ENCODE peak calls at places on chromosome 4, in five cellular contexts. One of them, this sample, is unnamed.
A peak's percentile ranks its signal among the peaks of the same experiment; 100 is the strongest.

GRCh38 chr4:184934961-184935360 is 83.3 kb upstream of the HELT start:
- DNase-seq in lung: no peak
- DNase-seq in activated CD4-positive, alpha-beta T cell treated with anti-CD3 and anti-CD28 coated beads, Interleukin-2, amount 50 U/mL, for 1 hour: no peak
- DNase-seq in posterior cingulate gyrus: no peak
- DNase-seq in COLO829: no peak
- DNase-seq in this sample: no peak

GRCh38 chr4:161273607-161274006 is 890.2 kb downstream of the FSTL5 start:
- DNase-seq in COLO829: no peak
- DNase-seq in activated CD4-positive, alpha-beta T cell treated with anti-CD3 and anti-CD28 coated beads, Interleukin-2, amount 50 U/mL, for 1 hour: no peak
- DNase-seq in posterior cingulate gyrus: no peak
- DNase-seq in lung: no peak
- DNase-seq in this sample: no peak

GRCh38 chr4:151811403-151811802 is 50.6 kb upstream of the GATB start:
- DNase-seq in lung: no peak
- DNase-seq in COLO829: no peak
- DNase-seq in posterior cingulate gyrus: no peak
- DNase-seq in activated CD4-positive, alpha-beta T cell treated with anti-CD3 and anti-CD28 coated beads, Interleukin-2, amount 50 U/mL, for 1 hour: no peak
- DNase-seq in this sample: no peak

GRCh38 chr4:169337510-169337909 is 66.8 kb upstream of the SH3RF1 start:
- DNase-seq in COLO829: no peak
- DNase-seq in posterior cingulate gyrus: no peak
- DNase-seq in activated CD4-positive, alpha-beta T cell treated with anti-CD3 and anti-CD28 coated beads, Interleukin-2, amount 50 U/mL, for 1 hour: no peak
- DNase-seq in lung: no peak
- DNase-seq in this sample: no peak

GRCh38 chr4:184170996-184171395 is 46.7 kb downstream of the ENPP6 start:
- DNase-seq in posterior cingulate gyrus: no peak
- DNase-seq in lung: no peak
- DNase-seq in COLO829: no peak
- DNase-seq in activated CD4-positive, alpha-beta T cell treated with anti-CD3 and anti-CD28 coated beads, Interleukin-2, amount 50 U/mL, for 1 hour: no peak
- DNase-seq in this sample: no peak

GRCh38 chr4:137980641-137981040 is 261.5 kb downstream of the SLC7A11 start:
- DNase-seq in posterior cingulate gyrus: no peak
- DNase-seq in activated CD4-positive, alpha-beta T cell treated with anti-CD3 and anti-CD28 coated beads, Interleukin-2, amount 50 U/mL, for 1 hour: no peak
- DNase-seq in COLO829: no peak
- DNase-seq in lung: no peak
- DNase-seq in this sample: no peak

GRCh38 chr4:142567620-142568451 is 278.3 kb downstream of the INPP4B start:
- DNase-seq in COLO829: no peak
- DNase-seq in posterior cingulate gyrus: no peak
- DNase-seq in lung: no peak
- DNase-seq in activated CD4-positive, alpha-beta T cell treated with anti-CD3 and anti-CD28 coated beads, Interleukin-2, amount 50 U/mL, for 1 hour: no peak
- DNase-seq in this sample: no peak

GRCh38 chr4:655735-656151 is 18.3 kb downstream of the ATP5ME start:
- DNase-seq in activated CD4-positive, alpha-beta T cell treated with anti-CD3 and anti-CD28 coated beads, Interleukin-2, amount 50 U/mL, for 1 hour: no peak
- DNase-seq in COLO829: no peak
- DNase-seq in lung: no peak
- DNase-seq in posterior cingulate gyrus: peak; percentile 26
- DNase-seq in this sample: no peak

GRCh38 chr4:144646523-144647094 is 653 bp downstream of the HHIP start:
- DNase-seq in COLO829: no peak
- DNase-seq in lung: no peak
- DNase-seq in posterior cingulate gyrus: no peak
- DNase-seq in activated CD4-positive, alpha-beta T cell treated with anti-CD3 and anti-CD28 coated beads, Interleukin-2, amount 50 U/mL, for 1 hour: no peak
- DNase-seq in this sample: no peak

GRCh38 chr4:176425035-176425434 is 105.3 kb downstream of the SPCS3 start:
- DNase-seq in posterior cingulate gyrus: no peak
- DNase-seq in activated CD4-positive, alpha-beta T cell treated with anti-CD3 and anti-CD28 coated beads, Interleukin-2, amount 50 U/mL, for 1 hour: no peak
- DNase-seq in lung: no peak
- DNase-seq in COLO829: no peak
- DNase-seq in this sample: no peak

GRCh38 chr4:94452476-94453300 is 946 bp downstream of the PDLIM5 start:
- DNase-seq in posterior cingulate gyrus: peak; percentile 33
- DNase-seq in activated CD4-positive, alpha-beta T cell treated with anti-CD3 and anti-CD28 coated beads, Interleukin-2, amount 50 U/mL, for 1 hour: peak; percentile 3
- DNase-seq in lung: peak; percentile 83
- DNase-seq in COLO829: peak; percentile 49
- DNase-seq in this sample: peak; percentile 87

GRCh38 chr4:38330321-38330720 is 333.7 kb upstream of the KLF3 start:
- DNase-seq in COLO829: no peak
- DNase-seq in activated CD4-positive, alpha-beta T cell treated with anti-CD3 and anti-CD28 coated beads, Interleukin-2, amount 50 U/mL, for 1 hour: no peak
- DNase-seq in posterior cingulate gyrus: no peak
- DNase-seq in lung: no peak
- DNase-seq in this sample: no peak

GRCh38 chr4:76905521-76905920 is 7.6 kb upstream of the SOWAHB start:
- DNase-seq in lung: no peak
- DNase-seq in activated CD4-positive, alpha-beta T cell treated with anti-CD3 and anti-CD28 coated beads, Interleukin-2, amount 50 U/mL, for 1 hour: no peak
- DNase-seq in COLO829: no peak
- DNase-seq in posterior cingulate gyrus: no peak
- DNase-seq in this sample: no peak

GRCh38 chr4:124640037-124640730 is 72.3 kb downstream of the ANKRD50 start:
- DNase-seq in posterior cingulate gyrus: no peak
- DNase-seq in lung: no peak
- DNase-seq in COLO829: peak; percentile 18
- DNase-seq in activated CD4-positive, alpha-beta T cell treated with anti-CD3 and anti-CD28 coated beads, Interleukin-2, amount 50 U/mL, for 1 hour: no peak
- DNase-seq in this sample: no peak

GRCh38 chr4:137967480-137968190 is 274.5 kb downstream of the SLC7A11 start:
- DNase-seq in lung: no peak
- DNase-seq in activated CD4-positive, alpha-beta T cell treated with anti-CD3 and anti-CD28 coated beads, Interleukin-2, amount 50 U/mL, for 1 hour: no peak
- DNase-seq in COLO829: no peak
- DNase-seq in posterior cingulate gyrus: no peak
- DNase-seq in this sample: no peak

GRCh38 chr4:107708225-107708624 is 11.8 kb downstream of the PAPSS1 start:
- DNase-seq in activated CD4-positive, alpha-beta T cell treated with anti-CD3 and anti-CD28 coated beads, Interleukin-2, amount 50 U/mL, for 1 hour: no peak
- DNase-seq in lung: no peak
- DNase-seq in COLO829: no peak
- DNase-seq in posterior cingulate gyrus: no peak
- DNase-seq in this sample: no peak

GRCh38 chr4:108365551-108365950 is 196.8 kb upstream of the LEF1 start:
- DNase-seq in activated CD4-positive, alpha-beta T cell treated with anti-CD3 and anti-CD28 coated beads, Interleukin-2, amount 50 U/mL, for 1 hour: no peak
- DNase-seq in posterior cingulate gyrus: no peak
- DNase-seq in lung: no peak
- DNase-seq in COLO829: no peak
- DNase-seq in this sample: no peak

GRCh38 chr4:159003420-159004253 is 99.2 kb upstream of the RAPGEF2 start:
- DNase-seq in lung: no peak
- DNase-seq in posterior cingulate gyrus: no peak
- DNase-seq in activated CD4-positive, alpha-beta T cell treated with anti-CD3 and anti-CD28 coated beads, Interleukin-2, amount 50 U/mL, for 1 hour: no peak
- DNase-seq in COLO829: no peak
- DNase-seq in this sample: no peak

GRCh38 chr4:8085491-8086479 is 72.8 kb downstream of the ABLIM2 start:
- DNase-seq in COLO829: no peak
- DNase-seq in posterior cingulate gyrus: peak; percentile 20
- DNase-seq in activated CD4-positive, alpha-beta T cell treated with anti-CD3 and anti-CD28 coated beads, Interleukin-2, amount 50 U/mL, for 1 hour: no peak
- DNase-seq in lung: no peak
- DNase-seq in this sample: no peak

GRCh38 chr4:8526363-8526855 is 53.8 kb upstream of the GPR78 start:
- DNase-seq in posterior cingulate gyrus: no peak
- DNase-seq in COLO829: no peak
- DNase-seq in lung: no peak
- DNase-seq in activated CD4-positive, alpha-beta T cell treated with anti-CD3 and anti-CD28 coated beads, Interleukin-2, amount 50 U/mL, for 1 hour: no peak
- DNase-seq in this sample: no peak

GRCh38 chr4:8574796-8575370 is 5.3 kb upstream of the GPR78 start:
- DNase-seq in activated CD4-positive, alpha-beta T cell treated with anti-CD3 and anti-CD28 coated beads, Interleukin-2, amount 50 U/mL, for 1 hour: no peak
- DNase-seq in lung: no peak
- DNase-seq in COLO829: no peak
- DNase-seq in posterior cingulate gyrus: no peak
- DNase-seq in this sample: no peak

GRCh38 chr4:76996445-76996844 is 46.9 kb downstream of the SEPTIN11 start:
- DNase-seq in posterior cingulate gyrus: no peak
- DNase-seq in lung: no peak
- DNase-seq in COLO829: no peak
- DNase-seq in activated CD4-positive, alpha-beta T cell treated with anti-CD3 and anti-CD28 coated beads, Interleukin-2, amount 50 U/mL, for 1 hour: no peak
- DNase-seq in this sample: no peak

GRCh38 chr4:60865238-60865637 is 334.9 kb upstream of the ADGRL3 start:
- DNase-seq in posterior cingulate gyrus: no peak
- DNase-seq in activated CD4-positive, alpha-beta T cell treated with anti-CD3 and anti-CD28 coated beads, Interleukin-2, amount 50 U/mL, for 1 hour: no peak
- DNase-seq in lung: no peak
- DNase-seq in COLO829: peak; percentile 23
- DNase-seq in this sample: no peak

GRCh38 chr4:94758141-94758699 is 465 bp downstream of the BMPR1B start:
- DNase-seq in COLO829: no peak
- DNase-seq in activated CD4-positive, alpha-beta T cell treated with anti-CD3 and anti-CD28 coated beads, Interleukin-2, amount 50 U/mL, for 1 hour: no peak
- DNase-seq in lung: peak; percentile 36
- DNase-seq in posterior cingulate gyrus: peak; percentile 34
- DNase-seq in this sample: peak; percentile 43

GRCh38 chr4:61520688-61521160 is 320.6 kb downstream of the ADGRL3 start:
- DNase-seq in posterior cingulate gyrus: no peak
- DNase-seq in COLO829: no peak
- DNase-seq in lung: no peak
- DNase-seq in activated CD4-positive, alpha-beta T cell treated with anti-CD3 and anti-CD28 coated beads, Interleukin-2, amount 50 U/mL, for 1 hour: no peak
- DNase-seq in this sample: no peak

GRCh38 chr4:35166437-35166836 is 1077.9 kb downstream of the ARAP2 start:
- DNase-seq in COLO829: no peak
- DNase-seq in posterior cingulate gyrus: no peak
- DNase-seq in activated CD4-positive, alpha-beta T cell treated with anti-CD3 and anti-CD28 coated beads, Interleukin-2, amount 50 U/mL, for 1 hour: no peak
- DNase-seq in lung: no peak
- DNase-seq in this sample: no peak

GRCh38 chr4:169226565-169226964 is 44.2 kb downstream of the SH3RF1 start:
- DNase-seq in posterior cingulate gyrus: no peak
- DNase-seq in COLO829: no peak
- DNase-seq in lung: no peak
- DNase-seq in activated CD4-positive, alpha-beta T cell treated with anti-CD3 and anti-CD28 coated beads, Interleukin-2, amount 50 U/mL, for 1 hour: no peak
- DNase-seq in this sample: no peak

GRCh38 chr4:55879224-55879623 is 25.8 kb downstream of the EXOC1 start:
- DNase-seq in COLO829: no peak
- DNase-seq in posterior cingulate gyrus: no peak
- DNase-seq in activated CD4-positive, alpha-beta T cell treated with anti-CD3 and anti-CD28 coated beads, Interleukin-2, amount 50 U/mL, for 1 hour: no peak
- DNase-seq in lung: no peak
- DNase-seq in this sample: no peak

GRCh38 chr4:79178770-79179169 is 147.1 kb downstream of the NAA11 start:
- DNase-seq in COLO829: no peak
- DNase-seq in lung: no peak
- DNase-seq in activated CD4-positive, alpha-beta T cell treated with anti-CD3 and anti-CD28 coated beads, Interleukin-2, amount 50 U/mL, for 1 hour: no peak
- DNase-seq in posterior cingulate gyrus: no peak
- DNase-seq in this sample: peak; percentile 61